ENCODE peak calls at places on chromosome 18, in four cellular contexts. Z, U, B and K are unnamed samples.

GRCh38 chr18:78499586-78499985 is 480.0 kb upstream of the SALL3 start:
- DNase-seq in U (no peak), B (no peak), Z (no peak), K (no peak)

GRCh38 chr18:79494936-79495335 is 99.2 kb downstream of the NFATC1 start:
- DNase-seq in B (no peak), U (peak; percentile 38), Z (no peak), K (no peak)

GRCh38 chr18:50981381-50981780 is 13.5 kb downstream of the ELAC1 start:
- DNase-seq in B (no peak), Z (no peak), U (no peak), K (no peak)

GRCh38 chr18:42459873-42460272 is 504.8 kb downstream of the PIK3C3 start:
- DNase-seq in Z (no peak), U (no peak), B (no peak), K (no peak)

GRCh38 chr18:62717059-62717849 is 1.9 kb downstream of the PHLPP1 start:
- DNase-seq in B (no peak), Z (no peak), U (peak; percentile 48), K (no peak)

GRCh38 chr18:424071-424868 is 76.2 kb downstream of the COLEC12 start:
- DNase-seq in B (no peak), U (no peak), Z (no peak), K (no peak)

GRCh38 chr18:74689251-74689650 is 91.6 kb downstream of the ZNF407 start:
- DNase-seq in U (no peak), Z (no peak), B (no peak), K (no peak)

GRCh38 chr18:79577451-79578395 is 101.9 kb upstream of the CTDP1 start:
- DNase-seq in B (peak; percentile 64), Z (no peak), U (peak; percentile 57), K (peak; percentile 30)

GRCh38 chr18:9218052-9218451 is 81.5 kb downstream of the ANKRD12 start:
- DNase-seq in B (no peak), Z (no peak), U (no peak), K (no peak)

GRCh38 chr18:11323359-11323819 is 174.0 kb upstream of the PIEZO2 start:
- DNase-seq in B (no peak), Z (no peak), U (peak; percentile 57), K (no peak)

GRCh38 chr18:57480724-57481123 is 45.5 kb downstream of the ONECUT2 start:
- DNase-seq in B (no peak), Z (no peak), U (no peak), K (no peak)

GRCh38 chr18:78984941-78985784 is 5.5 kb downstream of the SALL3 start:
- DNase-seq in U (no peak), Z (peak; percentile 50), B (no peak), K (no peak)

GRCh38 chr18:24735504-24736243 is 275.2 kb downstream of the HRH4 start:
- DNase-seq in B (no peak), Z (no peak), U (no peak), K (no peak)

GRCh38 chr18:13401404-13401803 is 182.8 kb downstream of the LDLRAD4 start:
- DNase-seq in B (no peak), Z (no peak), U (no peak), K (no peak)

GRCh38 chr18:8952796-8953760 is 149.4 kb upstream of the NDUFV2 start:
- DNase-seq in B (no peak), U (no peak), Z (no peak), K (no peak)

GRCh38 chr18:72460210-72460680 is 83.9 kb downstream of the CBLN2 start:
- DNase-seq in B (no peak), U (no peak), Z (no peak), K (no peak)

GRCh38 chr18:29962579-29962978 is 1080.0 kb downstream of the DSC3 start:
- DNase-seq in Z (no peak), U (no peak), B (no peak), K (no peak)

GRCh38 chr18:42258301-42258965 is 303.4 kb downstream of the PIK3C3 start:
- DNase-seq in U (no peak), B (no peak), Z (no peak), K (no peak)

GRCh38 chr18:50917021-50917420 is 38.1 kb downstream of the ME2 start:
- DNase-seq in Z (no peak), B (no peak), U (no peak), K (no peak)

GRCh38 chr18:38459086-38459485 is 893.5 kb upstream of the CELF4 start:
- DNase-seq in B (no peak), U (no peak), Z (no peak), K (no peak)

GRCh38 chr18:78875268-78875997 is 104.2 kb upstream of the SALL3 start:
- DNase-seq in U (no peak), B (no peak), Z (peak; percentile 22), K (no peak)

GRCh38 chr18:76923485-76924085 is 101.2 kb downstream of the ZNF236 start:
- DNase-seq in Z (peak; percentile 15), B (no peak), U (no peak), K (no peak)

GRCh38 chr18:63472380-63472779 is 4.4 kb upstream of the SERPINB5 start:
- DNase-seq in B (no peak), Z (no peak), U (no peak), K (no peak)

GRCh38 chr18:76353046-76353445 is 142.0 kb downstream of the ZNF516 start:
- DNase-seq in B (no peak), Z (no peak), U (no peak), K (no peak)

GRCh38 chr18:35050004-35050623 is 8.9 kb downstream of the MAPRE2 start:
- DNase-seq in Z (no peak), U (no peak), B (no peak), K (no peak)

GRCh38 chr18:6836331-6836730 is 106.8 kb downstream of the ARHGAP28 start:
- DNase-seq in U (no peak), B (no peak), Z (no peak), K (no peak)

GRCh38 chr18:62329676-62330454 is 4.8 kb downstream of the TNFRSF11A start:
- DNase-seq in B (peak; percentile 59), Z (peak; percentile 82), U (peak; percentile 70), K (peak; percentile 57)

GRCh38 chr18:76445275-76445674 is 49.8 kb downstream of the ZNF516 start:
- DNase-seq in B (no peak), U (no peak), Z (no peak), K (no peak)

GRCh38 chr18:23301971-23302370 is 151.1 kb upstream of the RIOK3 start:
- DNase-seq in U (no peak), Z (no peak), B (no peak), K (no peak)

GRCh38 chr18:13893418-13893760 is 21.9 kb downstream of the MC2R start:
- DNase-seq in U (no peak), Z (no peak), B (no peak), K (no peak)

GRCh38 chr18:33578371-33579146 is 540 bp downstream of the ASXL3 start:
- DNase-seq in U (peak; percentile 42), B (peak; percentile 33), Z (no peak), K (peak; percentile 28)

GRCh38 chr18:76480913-76481312 is 14.1 kb downstream of the ZNF516 start:
- DNase-seq in U (no peak), B (no peak), Z (no peak), K (no peak)

GRCh38 chr18:37335337-37335736 is 230.3 kb downstream of the CELF4 start:
- DNase-seq in B (no peak), U (no peak), Z (no peak), K (no peak)

DNA sequence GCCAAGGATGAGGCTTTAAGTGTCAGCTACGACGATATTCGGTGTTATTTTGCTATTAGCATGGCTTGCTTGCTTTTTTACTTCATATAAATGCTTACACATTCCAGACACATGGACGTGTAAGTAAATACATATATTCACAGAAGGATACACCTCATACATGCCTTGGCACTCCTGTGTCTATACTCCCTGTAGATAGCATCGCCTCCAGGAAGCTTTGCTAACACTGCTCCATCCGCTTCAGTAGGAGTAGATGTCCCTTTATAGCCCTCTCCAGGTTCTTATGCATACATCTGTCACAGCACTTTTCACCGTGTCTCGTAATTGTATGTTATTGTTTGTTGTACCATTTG is 27.5 kb upstream of the KCTD1 start:
- DNase-seq in U (no peak), B (no peak), Z (no peak), K (no peak)
- H3K4me3 ChIP-seq in U (no peak overlapping the region), B (peak overlapping the region; percentile 61), Z (peak overlapping the region; percentile 65), K (no peak overlapping the region)

GRCh38 chr18:64991102-64991501 is 759.7 kb upstream of the CDH7 start:
- DNase-seq in Z (no peak), B (no peak), U (no peak), K (no peak)

GRCh38 chr18:64987096-64987495 is 763.7 kb upstream of the CDH7 start:
- DNase-seq in Z (no peak), U (no peak), B (no peak), K (peak; percentile 27)

GRCh38 chr18:64993695-64994094 is 757.1 kb upstream of the CDH7 start:
- DNase-seq in B (no peak), U (no peak), Z (no peak), K (no peak)

GRCh38 chr18:64994370-64994769 is 756.4 kb upstream of the CDH7 start:
- DNase-seq in B (no peak), Z (no peak), U (no peak), K (no peak)

GRCh38 chr18:64992654-64993053 is 758.2 kb upstream of the CDH7 start:
- DNase-seq in U (no peak), Z (no peak), B (no peak), K (no peak)
- H3K4me3 ChIP-seq in U (no peak overlapping the region), Z (no peak overlapping the region), B (peak overlapping the region; percentile 63), K (peak overlapping the region; percentile 34)

GRCh38 chr18:49562481-49563129 is 748 bp downstream of the LIPG start:
- DNase-seq in B (no peak), Z (no peak), U (no peak), K (no peak)
- H3K4me3 ChIP-seq in B (peak overlapping the region; percentile 57), Z (peak overlapping the region; percentile 84), U (no peak overlapping the region), K (no peak overlapping the region)

GRCh38 chr18:44789704-44790103 is 109.0 kb downstream of the SETBP1 start:
- DNase-seq in B (no peak), Z (no peak), U (no peak), K (no peak)
- H3K4me3 ChIP-seq in B (peak overlapping the region; percentile 5), Z (no peak overlapping the region), U (no peak overlapping the region), K (no peak overlapping the region)

DNA sequence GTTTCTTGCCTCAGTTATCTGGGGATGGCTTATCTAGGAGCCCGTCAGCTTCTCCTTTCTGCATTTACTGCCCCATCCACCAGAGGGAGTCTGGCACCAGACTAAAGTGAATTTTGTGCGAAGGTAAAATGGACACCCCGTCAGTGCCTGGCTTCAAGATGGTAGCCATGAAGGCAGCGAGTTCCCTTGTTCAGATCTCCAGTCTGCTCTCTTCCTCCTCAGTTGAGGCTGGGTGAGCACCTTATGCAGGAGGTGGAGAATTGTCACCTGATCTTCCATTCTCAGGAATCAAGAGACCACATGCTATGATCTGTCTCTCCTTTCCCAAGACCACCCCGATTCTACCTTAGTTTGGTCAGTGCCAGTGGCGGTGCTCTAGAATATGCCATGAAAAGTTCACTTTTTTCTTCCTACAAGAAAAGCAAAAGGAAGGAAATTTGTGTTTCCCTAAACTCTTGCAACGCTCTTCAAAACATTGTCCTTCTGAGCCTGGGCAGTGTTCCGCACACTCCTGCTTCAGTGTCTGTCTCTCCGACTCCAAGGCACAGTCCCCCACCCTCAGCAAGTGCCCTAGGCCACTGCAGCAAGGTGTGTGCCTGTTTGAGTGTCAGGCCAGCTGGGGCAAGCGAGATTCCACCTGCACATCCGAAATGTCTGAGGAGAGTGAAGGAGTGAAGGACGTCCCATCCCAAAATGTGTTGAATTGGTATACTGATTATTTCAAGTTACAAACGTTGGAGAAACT is 168.6 kb downstream of the SS18 start:
- DNase-seq in B (no peak), Z (peak; percentile 30), U (no peak), K (no peak)
- H3K4me3 ChIP-seq in B (no peak overlapping the region), Z (no peak overlapping the region), U (no peak overlapping the region), K (no peak overlapping the region)

GRCh38 chr18:59276047-59276446 is 2.8 kb upstream of the RAX start:
- DNase-seq in Z (no peak), B (no peak), U (no peak), K (no peak)
- H3K4me3 ChIP-seq in Z (no peak overlapping the region), B (no peak overlapping the region), U (no peak overlapping the region), K (no peak overlapping the region)